ENCODE peak calls at places on chromosomes 4 and X, in eight cellular contexts. S is colonic mucosa, V is fibroblast of lung, E is neural progenitor cell, I is GM23248, T is H9, H is MM.1S, A is NT2/D1. W is an unnamed sample. For H3K27me3 and H3K4me1, the result is how much of the 10 kb centered on the place peaks cover.

GRCh38 chr4:19615086-19615689 is 636.5 kb upstream of the SLIT2 start:
- DNase-seq in S (no peak), V (no peak), E (no peak), I (no peak), T (peak), H (peak), A (no peak), W (no peak)

GRCh38 chr4:129926936-129927335 is 831.0 kb downstream of the C4orf33 start:
- DNase-seq in S (no peak), V (no peak), E (no peak), I (no peak), T (no peak), H (peak), A (no peak), W (peak)

GRCh38 chrX:45621356-45622041 is 420.8 kb upstream of the DIPK2B start:
- DNase-seq in S (no peak), V (peak), E (no peak), I (peak), T (no peak), H (no peak), A (no peak), W (peak)

GRCh38 chrX:47361538-47362511 is 8.6 kb upstream of the ZNF157 start:
- DNase-seq in S (peak), V (peak), E (peak), I (peak), T (peak), H (peak), A (peak), W (peak)

GRCh38 chrX:154748712-154749339 is 2.1 kb downstream of the GAB3 start:
- DNase-seq in S (peak), V (peak), E (peak), I (peak), T (no peak), H (peak), A (peak), W (peak)

GRCh38 chr4:162793004-162793403 is 373.7 kb downstream of the NAF1 start:
- DNase-seq in S (no peak), V (no peak), E (no peak), I (no peak), T (no peak), H (no peak), A (no peak), W (no peak)

GRCh38 chr4:81466841-81467671 is 4.7 kb downstream of the RASGEF1B start:
- DNase-seq in S (peak), V (peak), E (peak), I (peak), T (peak), H (peak), A (no peak), W (peak)

GRCh38 chr4:24210332-24210902 is 320.6 kb upstream of the PPARGC1A start:
- DNase-seq in S (no peak), V (peak), E (no peak), I (peak), T (no peak), H (no peak), A (no peak), W (peak)

GRCh38 chr4:119300072-119300387 is 21.9 kb downstream of the FABP2 start:
- DNase-seq in S (peak), V (peak), E (no peak), I (peak), T (no peak), H (no peak), A (no peak), W (peak)

GRCh38 chr4:140266958-140267568 is 106.4 kb upstream of the SCOC start:
- DNase-seq in S (no peak), V (peak), E (no peak), I (peak), T (no peak), H (no peak), A (no peak), W (peak)

GRCh38 chr4:8048856-8049686 is 109.4 kb upstream of the AFAP1 start:
- DNase-seq in S (no peak), V (no peak), E (peak), I (no peak), T (peak), H (no peak), A (peak), W (no peak)

GRCh38 chrX:2135421-2135820 is 365.4 kb downstream of the DHRSX start:
- DNase-seq in S (no peak), V (no peak), E (no peak), I (no peak), T (no peak), H (no peak), A (no peak), W (no peak)

GRCh38 chr4:152352645-152353116 is 183.2 kb downstream of the FBXW7 start:
- DNase-seq in S (peak), V (peak), E (peak), I (peak), T (peak), H (no peak), A (peak), W (peak)

GRCh38 chr4:169201144-169202124 is 69.3 kb downstream of the SH3RF1 start:
- DNase-seq in S (no peak), V (peak), E (no peak), I (peak), T (no peak), H (no peak), A (no peak), W (peak)

GRCh38 chrX:69535661-69536060 is 31.5 kb downstream of the NALF2 start:
- DNase-seq in S (no peak), V (no peak), E (no peak), I (no peak), T (no peak), H (no peak), A (no peak), W (no peak)

GRCh38 chr4:179585761-179586160 is 2143.5 kb upstream of the AGA start:
- DNase-seq in S (no peak), V (no peak), E (no peak), I (no peak), T (no peak), H (no peak), A (no peak), W (no peak)

GRCh38 chrX:137568741-137569469 is 3.0 kb downstream of the ZIC3 start:
- DNase-seq in S (no peak), V (no peak), E (peak), I (peak), T (peak), H (no peak), A (no peak), W (no peak)

GRCh38 chrX:136125106-136125505 is 22.2 kb upstream of the FHL1 start:
- DNase-seq in S (no peak), V (no peak), E (no peak), I (no peak), T (no peak), H (no peak), A (no peak), W (no peak)

GRCh38 chr4:113943863-113944262 is 35.6 kb downstream of the ARSJ start:
- DNase-seq in S (no peak), V (no peak), E (no peak), I (peak), T (no peak), H (no peak), A (no peak), W (no peak)

GRCh38 chr4:141352775-141353544 is 132.3 kb downstream of the ZNF330 start:
- DNase-seq in S (no peak), V (peak), E (peak), I (peak), T (no peak), H (no peak), A (no peak), W (peak)

GRCh38 chr4:156512622-156513021 is 459.0 kb downstream of the PDGFC start:
- DNase-seq in S (no peak), V (peak), E (no peak), I (peak), T (no peak), H (no peak), A (no peak), W (peak)

GRCh38 chrX:10519761-10520160 is 100.6 kb downstream of the MID1 start:
- DNase-seq in S (no peak), V (no peak), E (no peak), I (peak), T (no peak), H (no peak), A (no peak), W (peak)

GRCh38 chr4:14025891-14026290 is 398.4 kb upstream of the BOD1L1 start:
- DNase-seq in S (no peak), V (no peak), E (no peak), I (no peak), T (no peak), H (no peak), A (no peak), W (no peak)

GRCh38 chr4:68250151-68250930 is 4.8 kb upstream of the TMPRSS11B start:
- DNase-seq in S (no peak), V (no peak), E (no peak), I (no peak), T (no peak), H (no peak), A (no peak), W (no peak)

GRCh38 chr4:82043081-82043808 is 330.5 kb downstream of the HNRNPD start:
- DNase-seq in S (peak), V (no peak), E (peak), I (peak), T (peak), H (no peak), A (no peak), W (no peak)

GRCh38 chrX:148811236-148811635 is 310.8 kb downstream of the AFF2 start:
- DNase-seq in S (no peak), V (peak), E (no peak), I (peak), T (no peak), H (no peak), A (no peak), W (no peak)

GRCh38 chr4:141340458-141340857 is 119.8 kb downstream of the ZNF330 start:
- DNase-seq in S (no peak), V (no peak), E (no peak), I (no peak), T (no peak), H (no peak), A (no peak), W (no peak)

GRCh38 chrX:50888884-50889283 is 21.7 kb upstream of the BMP15 start:
- DNase-seq in S (no peak), V (no peak), E (no peak), I (no peak), T (no peak), H (no peak), A (no peak), W (no peak)

GRCh38 chrX:22234380-22234779 is 38.3 kb upstream of the CBLL2 start:
- DNase-seq in S (no peak), V (no peak), E (no peak), I (no peak), T (no peak), H (peak), A (no peak), W (no peak)

GRCh38 chrX:12771445-12772069 is 19.7 kb upstream of the PRPS2 start:
- DNase-seq in S (peak), V (peak), E (peak), I (peak), T (peak), H (peak), A (no peak), W (peak)

GRCh38 chrX:24876782-24877315 is 138.9 kb downstream of the ARX start:
- DNase-seq in S (no peak), V (no peak), E (peak), I (no peak), T (no peak), H (no peak), A (no peak), W (no peak)

GRCh38 chrX:24874604-24875247 is 141.0 kb downstream of the ARX start:
- DNase-seq in S (no peak), V (no peak), E (peak), I (no peak), T (peak), H (no peak), A (no peak), W (no peak)

GRCh38 chrX:24877854-24878650 is 137.7 kb downstream of the ARX start:
- DNase-seq in S (no peak), V (no peak), E (no peak), I (no peak), T (no peak), H (peak), A (no peak), W (no peak)

GRCh38 chrX:24879679-24880078 is 136.1 kb downstream of the ARX start:
- DNase-seq in S (no peak), V (no peak), E (no peak), I (no peak), T (no peak), H (no peak), A (no peak), W (no peak)
- H3K27me3 ChIP-seq in S (under half), V (under half), E (under half), I (under half), T (under half), H (under half), A (under half), W (under half)

GRCh38 chr4:74625981-74626380 is 168.3 kb downstream of the BTC start:
- DNase-seq in S (no peak), V (no peak), E (no peak), I (no peak), T (no peak), H (peak), A (no peak), W (no peak)

GRCh38 chr4:74619931-74620702 is 174.2 kb downstream of the BTC start:
- DNase-seq in S (no peak), V (peak), E (no peak), I (peak), T (no peak), H (no peak), A (no peak), W (no peak)

GRCh38 chr4:74624351-74625151 is 169.8 kb downstream of the BTC start:
- DNase-seq in S (no peak), V (peak), E (no peak), I (peak), T (no peak), H (peak), A (no peak), W (peak)

GRCh38 chr4:74621616-74622015 is 172.7 kb downstream of the BTC start:
- DNase-seq in S (no peak), V (no peak), E (no peak), I (no peak), T (no peak), H (no peak), A (no peak), W (no peak)

GRCh38 chr4:74623041-74623440 is 171.3 kb downstream of the BTC start:
- DNase-seq in S (peak), V (peak), E (peak), I (peak), T (no peak), H (peak), A (peak), W (peak)
- H3K4me1 ChIP-seq in S (under half), V (under half), E (under half), I (under half), T (under half), H (under half), A (under half), W (under half)

GRCh38 chr4:122531514-122531913 is 75.0 kb upstream of the IL2 start:
- DNase-seq in S (no peak), V (no peak), E (no peak), I (no peak), T (no peak), H (no peak), A (no peak), W (no peak)
- H3K9ac ChIP-seq in S (no peak), V (no peak), E (no peak), I (no peak), T (no peak), H (no peak), A (no peak), W (no peak)

GRCh38 chr4:16082038-16082423 is 1.8 kb downstream of the PROM1 start:
- DNase-seq in S (no peak), V (no peak), E (no peak), I (peak), T (no peak), H (no peak), A (no peak), W (no peak)

GRCh38 chr4:16075975-16076757 is 7.7 kb downstream of the PROM1 start:
- DNase-seq in S (no peak), V (no peak), E (no peak), I (no peak), T (no peak), H (no peak), A (no peak), W (no peak)

GRCh38 chr4:16078195-16078756 is 5.5 kb downstream of the PROM1 start:
- DNase-seq in S (no peak), V (no peak), E (no peak), I (no peak), T (no peak), H (no peak), A (no peak), W (no peak)

GRCh38 chr4:16077786-16078185 is 6.0 kb downstream of the PROM1 start:
- DNase-seq in S (no peak), V (no peak), E (no peak), I (no peak), T (no peak), H (no peak), A (no peak), W (no peak)

GRCh38 chr4:16079046-16079445 is 4.8 kb downstream of the PROM1 start:
- DNase-seq in S (no peak), V (no peak), E (no peak), I (no peak), T (no peak), H (peak), A (no peak), W (peak)
- H3K27me3 ChIP-seq in S (under half), V (under half), E (under half), I (half or more), T (under half), H (under half), A (under half), W (half or more)

DNA sequence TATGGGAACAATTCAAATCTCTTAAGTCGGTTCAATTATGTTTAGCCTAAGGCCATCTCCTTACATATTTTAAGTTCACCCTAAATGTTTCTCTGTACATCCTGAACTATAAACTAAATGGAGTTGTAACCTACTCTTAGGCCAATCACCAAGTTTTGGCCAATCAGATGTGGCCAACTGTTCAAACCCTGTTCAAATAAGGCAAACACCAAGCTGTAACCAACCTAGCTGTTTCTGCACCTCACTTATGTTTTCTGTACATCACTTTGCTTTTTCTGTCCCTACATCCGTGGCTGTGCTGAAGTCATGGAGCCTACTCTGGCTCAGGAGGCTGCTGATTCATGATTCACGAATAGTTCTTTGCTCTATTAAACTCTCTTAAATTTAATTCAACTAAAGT is 165.3 kb downstream of the GASK1B start:
- DNase-seq in S (no peak), V (no peak), E (no peak), I (peak), T (no peak), H (no peak), A (no peak), W (no peak)
- H3K4me1 ChIP-seq in S (under half), V (under half), E (under half), I (under half), T (under half), H (under half), A (under half), W (under half)

DNA sequence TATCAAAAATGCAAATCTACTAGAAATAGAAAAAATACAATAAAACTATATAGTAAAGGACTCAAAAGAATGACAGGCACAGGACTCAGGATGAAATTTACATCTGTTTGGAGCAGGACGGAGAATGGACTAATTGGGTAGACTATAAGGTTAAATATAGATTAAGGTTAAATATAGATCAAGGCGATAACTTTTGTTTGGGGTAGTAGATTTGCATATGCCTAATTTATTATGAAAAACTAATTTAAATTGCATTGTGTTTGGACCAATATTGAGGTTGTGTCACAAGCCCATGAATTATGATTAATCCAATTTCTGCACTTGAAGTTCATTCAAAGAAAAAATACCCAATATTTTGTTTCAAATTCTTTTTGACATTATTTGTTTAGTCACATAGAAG is 31.0 kb downstream of the MTHFD2L start:
- DNase-seq in S (no peak), V (no peak), E (no peak), I (no peak), T (no peak), H (no peak), A (no peak), W (no peak)
- H3K9ac ChIP-seq in S (no peak), V (no peak), E (no peak), I (no peak), T (no peak), H (no peak), A (no peak), W (no peak)

GRCh38 chrX:48530736-48531135 is 8.8 kb upstream of the TBC1D25 start:
- DNase-seq in S (no peak), V (no peak), E (no peak), I (peak), T (no peak), H (no peak), A (no peak), W (no peak)

GRCh38 chrX:48533165-48533564 is 6.3 kb upstream of the TBC1D25 start:
- DNase-seq in S (no peak), V (no peak), E (no peak), I (no peak), T (no peak), H (no peak), A (no peak), W (no peak)

GRCh38 chrX:48531359-48531954 is 8.1 kb upstream of the TBC1D25 start:
- DNase-seq in S (no peak), V (peak), E (no peak), I (peak), T (no peak), H (no peak), A (no peak), W (peak)

GRCh38 chrX:48532201-48532600 is 7.3 kb upstream of the TBC1D25 start:
- DNase-seq in S (no peak), V (no peak), E (no peak), I (no peak), T (no peak), H (no peak), A (no peak), W (no peak)
- H3K27me3 ChIP-seq in S (under half), V (under half), E (under half), I (under half), T (under half), H (under half), A (under half), W (under half)

W was measured in adipocyte.